ENCODE peak calls at places on chromosomes 11 and 22, in four cellular contexts. U is OCI-M1, S is germinal center, V is iPS DF 6.9. X is an unnamed sample.

GRCh38 chr22:33005476-33005875 is 52.7 kb downstream of the SYN3 start:
- DNase-seq in U (no peak), S (no peak), V (no peak), X (no peak)

GRCh38 chr22:17430298-17430900 is 61.1 kb downstream of the CECR2 start:
- DNase-seq in U (no peak), S (no peak), V (no peak), X (no peak)

GRCh38 chr11:29750392-29750791 is 266.4 kb downstream of the KCNA4 start:
- DNase-seq in U (no peak), S (no peak), V (no peak), X (no peak)

GRCh38 chr11:117876341-117877119 is at the start of gene FXYD6:
- DNase-seq in U (no peak), S (no peak), V (no peak), X (no peak)

GRCh38 chr11:11836676-11837231 is 5.0 kb upstream of the USP47 start:
- DNase-seq in U (no peak), S (no peak), V (no peak), X (no peak)

GRCh38 chr22:39530692-39531331 is 1.7 kb downstream of the RPS19BP1 start:
- DNase-seq in U (peak), S (peak), V (no peak), X (no peak)

GRCh38 chr11:38937709-38938108 is 2339.7 kb upstream of the RAG2 start:
- DNase-seq in U (no peak), S (no peak), V (no peak), X (no peak)

GRCh38 chr22:39656495-39657490 is 86.2 kb downstream of the CACNA1I start:
- DNase-seq in U (no peak), S (no peak), V (no peak), X (no peak)

GRCh38 chr11:1879941-1880720 is 11.6 kb downstream of the PRR33 start:
- DNase-seq in U (no peak), S (no peak), V (no peak), X (no peak)

GRCh38 chr11:119599864-119600593 is 129.0 kb downstream of the NECTIN1 start:
- DNase-seq in U (no peak), S (no peak), V (no peak), X (no peak)

GRCh38 chr11:110032257-110032656 is 60.9 kb upstream of the ZC3H12C start:
- DNase-seq in U (no peak), S (no peak), V (no peak), X (no peak)

GRCh38 chr11:33263549-33263948 is 6.4 kb downstream of the HIPK3 start:
- DNase-seq in U (peak), S (no peak), V (no peak), X (no peak)

GRCh38 chr11:131137046-131137445 is 220.8 kb upstream of the SNX19 start:
- DNase-seq in U (no peak), S (no peak), V (no peak), X (no peak)

GRCh38 chr11:72088076-72088806 is 7.6 kb downstream of the LRRC51 start:
- DNase-seq in U (no peak), S (no peak), V (no peak), X (no peak)

GRCh38 chr11:61496602-61497400 is 11.7 kb upstream of the LRRC10B start:
- DNase-seq in U (no peak), S (no peak), V (no peak), X (no peak)

GRCh38 chr11:76269661-76270322 is 63.5 kb upstream of the WNT11 start:
- DNase-seq in U (no peak), S (no peak), V (no peak), X (no peak)

GRCh38 chr11:9574556-9574805 is 1.0 kb downstream of the WEE1 start:
- DNase-seq in U (no peak), S (no peak), V (no peak), X (no peak)

GRCh38 chr11:109939176-109939810 is 153.9 kb upstream of the ZC3H12C start:
- DNase-seq in U (peak), S (no peak), V (peak), X (no peak)